ENCODE peak calls at places on chromosomes 4 and X, in nine cellular contexts. V is MM.1S, U is body of pancreas, E is suprapubic skin, K is lower leg skin, Z is cardiac muscle cell, T is heart right ventricle, S is cardiac fibroblast, O is tibial artery. X is an unnamed sample.

GRCh38 chrX:136574548-136574947 is 42.5 kb downstream of the VGLL1 start:
- DNase-seq in V (no peak), U (no peak), E (no peak), K (no peak), Z (peak; percentile 28), T (no peak), S (peak; percentile 2), O (no peak), X (no peak)

GRCh38 chrX:41320393-41320792 is 13.6 kb upstream of the DDX3X start:
- DNase-seq in V (no peak), U (no peak), E (no peak), K (no peak), Z (no peak), T (no peak), S (no peak), O (no peak), X (no peak)

GRCh38 chrX:40479777-40480318 is 100.9 kb upstream of the ATP6AP2 start:
- DNase-seq in V (no peak), U (no peak), E (no peak), K (no peak), Z (no peak), T (no peak), S (no peak), O (no peak), X (no peak)

GRCh38 chr4:17667653-17668201 is 53.3 kb downstream of the MED28 start:
- DNase-seq in V (peak; percentile 41), U (no peak), E (no peak), K (no peak), Z (no peak), T (no peak), S (no peak), O (no peak), X (no peak)

GRCh38 chr4:138650917-138651564 is 364.5 kb upstream of the NOCT start:
- DNase-seq in V (no peak), U (no peak), E (no peak), K (no peak), Z (no peak), T (no peak), S (peak; percentile 54), O (no peak), X (no peak)

GRCh38 chrX:19593684-19594083 is 78.4 kb upstream of the MAP3K15 start:
- DNase-seq in V (peak; percentile 42), U (peak; percentile 4), E (no peak), K (no peak), Z (peak; percentile 30), T (no peak), S (peak; percentile 69), O (no peak), X (peak; percentile 27)

GRCh38 chrX:111445485-111445884 is 33.5 kb upstream of the DCX start:
- DNase-seq in V (peak; percentile 54), U (no peak), E (no peak), K (no peak), Z (peak; percentile 78), T (no peak), S (peak; percentile 42), O (no peak), X (peak; percentile 33)

GRCh38 chrX:96540111-96540631 is 144.5 kb upstream of the DIAPH2 start:
- DNase-seq in V (peak; percentile 64), U (no peak), E (no peak), K (no peak), Z (no peak), T (no peak), S (no peak), O (no peak), X (peak; percentile 2)

GRCh38 chr4:32037391-32037790 is 1317.2 kb downstream of the PCDH7 start:
- DNase-seq in V (no peak), U (no peak), E (no peak), K (no peak), Z (no peak), T (no peak), S (no peak), O (no peak), X (no peak)

GRCh38 chr4:97073194-97073593 is 1070.1 kb downstream of the STPG2 start:
- DNase-seq in V (no peak), U (no peak), E (no peak), K (no peak), Z (no peak), T (no peak), S (no peak), O (no peak), X (no peak)

GRCh38 chr4:153084249-153084648 is 120.0 kb upstream of the TRIM2 start:
- DNase-seq in V (no peak), U (no peak), E (no peak), K (no peak), Z (no peak), T (no peak), S (no peak), O (no peak), X (no peak)

GRCh38 chr4:11134705-11135104 is 294.0 kb downstream of the HS3ST1 start:
- DNase-seq in V (no peak), U (no peak), E (no peak), K (no peak), Z (no peak), T (no peak), S (no peak), O (no peak), X (no peak)

GRCh38 chrX:68571292-68572256 is 72.7 kb downstream of the YIPF6 start:
- DNase-seq in V (no peak), U (peak; percentile 1), E (no peak), K (no peak), Z (no peak), T (no peak), S (peak; percentile 82), O (no peak), X (peak; percentile 59)

GRCh38 chrX:150361070-150361776 is 1.9 kb upstream of the MAMLD1 start:
- DNase-seq in V (no peak), U (peak; percentile 11), E (no peak), K (no peak), Z (peak; percentile 51), T (peak; percentile 8), S (no peak), O (no peak), X (no peak)

GRCh38 chr4:184818216-184818564 is 7.6 kb downstream of the ACSL1 start:
- DNase-seq in V (peak; percentile 78), U (no peak), E (no peak), K (no peak), Z (no peak), T (no peak), S (no peak), O (no peak), X (peak; percentile 84)

GRCh38 chr4:96983830-96984229 is 1143.9 kb downstream of the PDHA2 start:
- DNase-seq in V (no peak), U (no peak), E (no peak), K (no peak), Z (no peak), T (no peak), S (peak; percentile 3), O (no peak), X (no peak)

GRCh38 chrX:46912098-46912672 is at the start of gene JADE3:
- DNase-seq in V (peak; percentile 56), U (peak; percentile 85), E (peak; percentile 84), K (peak; percentile 24), Z (peak; percentile 84), T (peak; percentile 80), S (peak; percentile 79), O (peak; percentile 71), X (peak; percentile 58)

GRCh38 chr4:147019061-147019460 is 73.4 kb upstream of the TTC29 start:
- DNase-seq in V (peak; percentile 67), U (peak; percentile 50), E (no peak), K (peak; percentile 65), Z (peak; percentile 61), T (peak; percentile 49), S (peak; percentile 79), O (peak; percentile 79), X (peak; percentile 72)

GRCh38 chrX:77527233-77528001 is 80.2 kb downstream of the FGF16 start:
- DNase-seq in V (no peak), U (peak; percentile 7), E (no peak), K (no peak), Z (peak; percentile 8), T (peak; percentile 26), S (peak; percentile 38), O (no peak), X (no peak)

GRCh38 chrX:35015627-35016026 is 73.0 kb downstream of the FAM47B start:
- DNase-seq in V (no peak), U (no peak), E (no peak), K (no peak), Z (no peak), T (no peak), S (no peak), O (no peak), X (no peak)
- TF ChIP-seq CTCF in V (no peak), U (no peak), E (no peak), K (no peak), Z (no peak), T (no peak), S (no peak), O (no peak), X (no peak)

DNA sequence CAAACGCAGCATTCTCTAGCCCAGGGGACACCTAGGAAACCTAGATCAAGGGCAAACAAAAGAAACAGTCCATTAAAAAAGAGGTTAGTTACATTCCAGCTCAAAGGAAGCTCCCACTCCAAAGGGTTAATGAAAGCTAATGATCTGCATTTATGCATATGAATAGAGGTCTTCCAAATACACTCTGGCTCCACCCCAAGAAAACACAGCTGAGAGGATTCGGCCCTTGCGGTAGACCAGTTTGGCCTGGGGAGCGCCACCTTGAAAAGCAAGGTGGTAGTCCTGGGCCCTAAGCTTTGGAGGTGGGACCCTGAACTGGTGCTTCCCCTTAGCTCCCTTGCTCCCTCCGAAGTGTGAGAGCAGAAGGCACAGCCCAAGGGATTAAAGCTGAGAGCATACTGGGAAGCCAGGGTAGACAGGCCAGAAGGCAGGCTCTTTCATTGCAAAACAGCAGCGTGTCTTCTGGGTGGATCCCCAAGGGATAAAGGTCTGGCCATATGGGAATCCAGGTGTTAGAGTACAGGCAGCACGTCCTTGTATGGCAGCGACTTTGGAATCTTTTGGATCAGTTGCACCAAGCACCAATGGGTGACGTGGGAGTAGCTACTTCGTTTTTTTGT is 3.7 kb downstream of the GABRQ start:
- DNase-seq in V (no peak), U (no peak), E (no peak), K (no peak), Z (no peak), T (no peak), S (no peak), O (no peak), X (no peak)
- H3K4me3 ChIP-seq in V (no peak overlapping the region), U (no peak overlapping the region), E (no peak overlapping the region), K (no peak overlapping the region), Z (no peak overlapping the region), T (no peak overlapping the region), S (no peak overlapping the region), O (no peak overlapping the region), X (no peak overlapping the region)

GRCh38 chr4:84167579-84167978 is 331.5 kb downstream of the NKX6-1 start:
- DNase-seq in V (no peak), U (no peak), E (no peak), K (no peak), Z (peak; percentile 25), T (no peak), S (no peak), O (no peak), X (no peak)
- TF ChIP-seq CTCF in V (no peak), U (no peak), E (no peak), K (no peak), Z (no peak), T (no peak), S (no peak), O (no peak), X (no peak)

DNA sequence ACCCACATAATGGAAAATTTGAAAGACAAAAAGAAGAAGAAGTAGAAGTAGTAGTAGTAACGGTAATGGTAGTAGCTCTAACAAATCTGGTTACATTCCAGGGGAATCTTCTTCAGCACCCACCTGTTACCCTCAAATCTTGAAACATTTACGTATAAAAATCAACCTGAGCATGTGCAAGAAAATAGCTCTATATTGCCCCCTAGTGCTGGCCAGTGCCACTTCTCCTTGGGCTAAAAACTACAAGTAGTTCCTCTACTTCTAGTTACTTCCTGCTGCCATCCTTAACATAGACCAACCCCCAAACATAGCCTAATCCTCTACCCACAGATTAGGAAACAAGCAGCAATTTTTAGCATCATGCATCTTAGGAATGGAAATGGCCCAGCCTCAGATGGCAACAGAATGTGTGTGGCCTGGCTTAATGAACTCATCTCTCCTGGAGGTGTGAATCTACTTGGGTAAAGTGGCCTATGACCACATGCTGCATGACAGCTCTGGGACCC is 3.1 kb downstream of the PDGFC start:
- DNase-seq in V (peak; percentile 79), U (peak; percentile 82), E (no peak), K (peak; percentile 73), Z (peak; percentile 69), T (peak; percentile 15), S (peak; percentile 87), O (peak; percentile 73), X (peak; percentile 68)
- H3K4me3 ChIP-seq in V (no peak overlapping the region), U (no peak overlapping the region), E (peak overlapping the region; percentile 88), K (no peak overlapping the region), Z (no peak overlapping the region), T (no peak overlapping the region), S (peak overlapping the region; percentile 61), O (peak overlapping the region; percentile 74), X (no peak overlapping the region)